ENCODE peak calls at places on chromosomes 1 and 21, in four cellular contexts. V is activated B cell treated with CpG ODN at 0.5 μM for 24 hours, Z is gastrocnemius medialis, P is cardiac fibroblast. H is an unnamed sample.
A peak's percentile ranks its signal among the peaks of the same experiment; 100 is the strongest.

GRCh38 chr1:117694543-117694942 is 88.7 kb downstream of the TENT5C start:
- DNase-seq in P (no peak), Z (no peak), V (no peak), H (no peak)

GRCh38 chr1:22626219-22626902 is 10.1 kb upstream of the C1QA start:
- DNase-seq in P (no peak), Z (no peak), V (no peak), H (no peak)

GRCh38 chr1:84103197-84103992 is 40.7 kb upstream of the PRKACB start:
- DNase-seq in P (peak; percentile 83), Z (no peak), V (no peak), H (no peak)

GRCh38 chr1:8684590-8684989 is 132.8 kb downstream of the RERE start:
- DNase-seq in V (no peak), P (no peak), Z (no peak), H (no peak)

GRCh38 chr1:155776414-155776813 is 80.6 kb downstream of the GON4L start:
- DNase-seq in P (peak; percentile 25), V (no peak), Z (no peak), H (no peak)

GRCh38 chr21:45549670-45550463 is 7.6 kb upstream of the SLC19A1 start:
- DNase-seq in P (no peak), V (no peak), Z (no peak), H (no peak)

GRCh38 chr1:52588535-52588934 is 13.6 kb upstream of the GPX7 start:
- DNase-seq in P (no peak), Z (no peak), V (no peak), H (no peak)

GRCh38 chr1:116987256-116987555 is 14.4 kb upstream of the CD101 start:
- DNase-seq in Z (no peak), P (no peak), V (no peak), H (no peak)

GRCh38 chr1:202031796-202032195 is 21.4 kb downstream of the ELF3 start:
- DNase-seq in V (no peak), Z (no peak), P (no peak), H (no peak)

GRCh38 chr1:113780363-113781146 is 21.3 kb upstream of the PHTF1 start:
- DNase-seq in P (no peak), Z (no peak), V (no peak), H (no peak)

GRCh38 chr1:197178998-197179397 is 32.5 kb upstream of the ASPM start:
- DNase-seq in Z (no peak), P (peak; percentile 75), V (no peak), H (no peak)

DNA sequence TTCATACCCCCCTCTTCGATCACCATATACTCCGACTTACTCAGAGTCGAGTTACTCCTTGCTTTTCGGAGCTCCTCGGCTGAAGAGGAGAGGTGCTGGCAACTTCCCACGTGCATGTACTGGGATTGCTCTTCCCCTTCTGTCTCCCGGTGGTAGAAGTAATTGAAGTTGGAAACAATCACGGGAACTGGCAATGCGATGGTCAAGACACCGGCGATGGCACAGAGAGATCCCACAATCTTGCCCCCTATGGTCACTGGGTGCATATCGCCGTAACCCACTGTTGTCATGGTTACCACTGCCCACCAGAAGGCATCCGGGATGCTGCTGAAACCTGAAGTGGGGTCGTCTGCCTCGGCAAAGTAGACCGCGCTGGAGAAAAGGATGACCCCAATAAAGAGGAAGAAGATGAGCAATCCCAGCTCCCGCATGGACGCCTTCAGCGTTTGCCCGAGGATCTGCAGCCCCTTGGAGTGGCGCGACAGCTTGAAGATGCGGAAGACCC is 1.5 kb downstream of the KCNA3 start:
- DNase-seq in P (no peak), V (peak; percentile 17), Z (no peak), H (no peak)
- TF ChIP-seq CTCF in P (no peak), V (no peak), Z (no peak), H (no peak)

GRCh38 chr1:30339866-30340265 is 383.5 kb downstream of the MATN1 start:
- DNase-seq in P (no peak), Z (no peak), V (no peak), H (no peak)

GRCh38 chr1:30338765-30339164 is 384.6 kb downstream of the MATN1 start:
- DNase-seq in V (no peak), P (no peak), Z (no peak), H (no peak)

GRCh38 chr1:30342535-30343141 is 380.7 kb downstream of the MATN1 start:
- DNase-seq in P (no peak), Z (no peak), V (no peak), H (no peak)

GRCh38 chr1:30343562-30343961 is 379.8 kb downstream of the MATN1 start:
- DNase-seq in V (no peak), P (no peak), Z (no peak), H (no peak)

DNA sequence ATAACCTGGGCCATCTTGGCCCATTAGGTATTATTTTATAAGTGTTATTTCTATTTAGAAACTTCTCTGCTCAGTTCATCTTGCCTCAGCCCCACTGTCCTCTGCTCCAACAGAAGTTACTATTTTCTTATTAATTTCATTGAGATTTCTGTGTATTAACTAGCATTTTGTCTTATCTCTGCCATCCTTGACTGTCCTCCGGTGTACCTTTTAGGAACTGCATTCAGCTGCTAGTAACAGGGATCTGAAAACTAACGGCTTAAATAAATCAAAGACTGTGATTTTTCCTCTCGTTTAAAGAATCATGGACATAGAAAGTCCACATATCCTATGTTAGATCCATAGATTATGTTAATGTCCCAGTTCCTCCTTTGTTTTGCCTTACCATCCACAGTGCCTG is 382.5 kb downstream of the MATN1 start:
- DNase-seq in P (no peak), Z (no peak), V (no peak), H (no peak)
- TF ChIP-seq CTCF in P (no peak), Z (peak; percentile 16), V (no peak), H (no peak)

DNA sequence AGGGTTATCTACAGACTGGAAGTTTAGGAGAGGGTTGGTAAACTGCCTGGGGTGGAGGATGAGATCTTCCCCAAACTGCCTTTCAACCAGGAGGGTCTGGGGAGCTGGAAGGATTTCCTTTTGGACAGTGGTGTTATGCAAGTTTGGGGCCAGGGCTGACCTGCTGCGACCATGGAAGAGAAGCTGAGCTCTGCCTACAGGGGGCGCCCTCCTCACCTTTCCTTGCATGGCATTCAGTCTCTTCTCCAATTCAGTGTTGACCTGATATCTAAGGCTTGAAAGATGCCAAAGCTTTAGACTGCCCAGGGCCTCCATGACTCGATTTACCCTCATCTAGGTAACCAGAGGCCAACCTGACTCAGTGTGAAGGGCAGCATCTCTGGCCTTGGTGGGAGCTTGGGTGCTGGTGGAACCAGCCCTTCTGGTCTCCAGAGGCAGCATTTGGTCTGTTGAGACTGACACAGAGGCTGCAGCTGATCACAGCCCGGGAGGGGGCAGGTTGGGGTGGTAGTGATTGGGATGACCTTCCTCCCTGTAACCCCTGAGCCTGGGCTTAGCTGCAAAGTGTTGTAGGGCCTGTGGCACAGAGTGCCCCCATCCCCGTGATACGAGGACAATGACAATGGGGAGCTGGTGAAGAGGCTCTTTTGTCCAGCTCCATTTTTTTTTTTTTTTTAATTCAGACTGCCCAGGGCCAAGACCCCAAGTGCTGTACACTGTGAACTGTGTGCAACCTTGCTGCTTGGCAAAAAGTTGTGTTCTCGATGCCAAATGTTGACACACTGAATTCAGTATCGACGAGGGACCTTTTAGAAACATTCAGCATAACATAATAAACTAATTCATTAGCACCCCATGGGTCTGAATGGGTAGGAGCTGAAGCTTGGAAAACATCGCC is 169.9 kb downstream of the GRIK3 start:
- DNase-seq in V (no peak), Z (no peak), P (no peak), H (no peak)
- TF ChIP-seq CTCF in V (no peak), Z (no peak), P (no peak), H (no peak)

GRCh38 chr1:20711285-20712209 is 6.3 kb downstream of the KIF17 start:
- DNase-seq in V (no peak), P (no peak), Z (no peak), H (no peak)
- TF ChIP-seq CTCF in V (no peak), P (no peak), Z (no peak), H (no peak)

GRCh38 chr1:55584521-55585401 is 369.6 kb upstream of the USP24 start:
- DNase-seq in V (no peak), Z (no peak), P (peak; percentile 73), H (no peak)
- TF ChIP-seq CTCF in V (no peak), Z (no peak), P (no peak), H (no peak)

DNA sequence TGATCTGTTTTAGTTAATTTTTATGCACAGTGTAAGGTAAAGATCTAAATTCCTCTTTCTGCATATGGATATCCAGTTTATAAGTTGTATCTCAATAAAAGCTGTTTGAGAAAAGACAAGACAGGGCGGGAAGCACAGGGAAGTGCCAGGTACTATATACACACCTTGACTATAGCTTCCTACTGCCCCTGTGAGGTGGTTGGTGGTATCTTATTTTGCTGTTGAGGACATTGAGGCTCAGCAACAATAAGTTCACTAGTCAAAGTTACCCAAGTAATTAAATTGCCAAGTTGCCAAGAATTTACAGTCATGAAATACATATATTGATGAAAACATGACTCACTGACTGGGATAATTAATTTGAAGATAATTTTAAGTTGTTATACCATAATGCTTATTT is 109.1 kb downstream of the CD247 start:
- DNase-seq in Z (no peak), P (no peak), V (no peak), H (no peak)
- TF ChIP-seq CTCF in Z (no peak), P (no peak), V (no peak), H (no peak)

GRCh38 chr1:199954701-199955100 is 72.8 kb upstream of the NR5A2 start:
- DNase-seq in P (no peak), Z (no peak), V (no peak), H (no peak)
- TF ChIP-seq CTCF in P (peak; percentile 33), Z (no peak), V (no peak), H (no peak)

GRCh38 chr1:228315945-228316588 is 90.6 kb downstream of the TRIM11 start:
- DNase-seq in P (no peak), V (peak; percentile 12), Z (no peak), H (no peak)
- TF ChIP-seq CTCF in P (no peak), V (no peak), Z (no peak), H (no peak)

H was measured in omental fat pad.